ENCODE peak calls at places on chromosome 15, in ten cellular contexts. I, E, A, H, K, Q, J, O, F and U are unnamed samples.

GRCh38 chr15:31151301-31152233 is 50.0 kb upstream of the TRPM1 start:
- DNase-seq in I (no peak), E (no peak), A (no peak), H (no peak), K (no peak), Q (no peak), J (no peak), O (no peak), F (no peak), U (no peak)

GRCh38 chr15:36617529-36618196 is 38.2 kb downstream of the CDIN1 start:
- DNase-seq in I (no peak), E (no peak), A (no peak), H (peak), K (no peak), Q (no peak), J (no peak), O (no peak), F (no peak), U (no peak)

GRCh38 chr15:55999635-56000034 is 6.2 kb upstream of the NEDD4 start:
- DNase-seq in I (no peak), E (no peak), A (no peak), H (no peak), K (no peak), Q (no peak), J (no peak), O (no peak), F (no peak), U (no peak)

GRCh38 chr15:49303003-49303402 is 120.0 kb upstream of the FGF7 start:
- DNase-seq in I (no peak), E (no peak), A (no peak), H (no peak), K (no peak), Q (no peak), J (no peak), O (no peak), F (no peak), U (no peak)

GRCh38 chr15:25176616-25176923 is 221.8 kb downstream of the SNRPN start:
- DNase-seq in I (peak), E (no peak), A (no peak), H (peak), K (no peak), Q (peak), J (no peak), O (no peak), F (no peak), U (no peak)

GRCh38 chr15:39083213-39083612 is 497.7 kb upstream of the THBS1 start:
- DNase-seq in I (peak), E (no peak), A (peak), H (no peak), K (no peak), Q (no peak), J (no peak), O (no peak), F (no peak), U (no peak)

GRCh38 chr15:76313731-76314130 is 2.5 kb upstream of the ETFA start:
- DNase-seq in I (no peak), E (no peak), A (no peak), H (no peak), K (no peak), Q (no peak), J (no peak), O (no peak), F (no peak), U (no peak)

GRCh38 chr15:92365816-92366215 is 27.9 kb upstream of the ST8SIA2 start:
- DNase-seq in I (no peak), E (no peak), A (no peak), H (no peak), K (no peak), Q (no peak), J (no peak), O (no peak), F (no peak), U (no peak)

GRCh38 chr15:100704281-100705055 is 102.1 kb downstream of the ASB7 start:
- DNase-seq in I (peak), E (no peak), A (no peak), H (no peak), K (no peak), Q (no peak), J (no peak), O (no peak), F (no peak), U (no peak)

GRCh38 chr15:58355352-58355964 is 76.3 kb upstream of the LIPC start:
- DNase-seq in I (no peak), E (no peak), A (no peak), H (no peak), K (no peak), Q (no peak), J (no peak), O (no peak), F (no peak), U (no peak)

GRCh38 chr15:53072077-53072476 is 281.9 kb upstream of the ONECUT1 start:
- DNase-seq in I (no peak), E (no peak), A (peak), H (no peak), K (no peak), Q (no peak), J (peak), O (no peak), F (peak), U (no peak)

GRCh38 chr15:27973886-27974285 is 125.2 kb downstream of the OCA2 start:
- DNase-seq in I (no peak), E (no peak), A (no peak), H (no peak), K (no peak), Q (no peak), J (no peak), O (no peak), F (no peak), U (no peak)

GRCh38 chr15:31304736-31305365 is 21.8 kb upstream of the KLF13 start:
- DNase-seq in I (no peak), E (peak), A (peak), H (no peak), K (no peak), Q (no peak), J (peak), O (no peak), F (no peak), U (no peak)

GRCh38 chr15:70091649-70092461 is 5.9 kb downstream of the TLE3 start:
- DNase-seq in I (no peak), E (no peak), A (peak), H (no peak), K (no peak), Q (no peak), J (peak), O (peak), F (no peak), U (no peak)

GRCh38 chr15:99071091-99071680 is 33.7 kb upstream of the SYNM start:
- DNase-seq in I (no peak), E (no peak), A (no peak), H (no peak), K (no peak), Q (no peak), J (no peak), O (no peak), F (no peak), U (no peak)

GRCh38 chr15:51658664-51659063 is 22.6 kb upstream of the SCG3 start:
- DNase-seq in I (no peak), E (no peak), A (no peak), H (no peak), K (no peak), Q (no peak), J (no peak), O (no peak), F (no peak), U (no peak)

GRCh38 chr15:94174399-94174802 is 57.0 kb upstream of the MCTP2 start:
- DNase-seq in I (no peak), E (no peak), A (no peak), H (no peak), K (peak), Q (no peak), J (no peak), O (no peak), F (no peak), U (no peak)

GRCh38 chr15:39860200-39860599 is 59.9 kb downstream of the GPR176 start:
- DNase-seq in I (no peak), E (no peak), A (peak), H (no peak), K (no peak), Q (no peak), J (no peak), O (no peak), F (no peak), U (no peak)

GRCh38 chr15:81886080-81886479 is 159.7 kb downstream of the MEX3B start:
- DNase-seq in I (no peak), E (no peak), A (no peak), H (no peak), K (no peak), Q (no peak), J (no peak), O (no peak), F (no peak), U (no peak)

GRCh38 chr15:89429023-89429422 is 67.4 kb downstream of the RHCG start:
- DNase-seq in I (no peak), E (no peak), A (no peak), H (no peak), K (no peak), Q (no peak), J (no peak), O (no peak), F (no peak), U (no peak)